ENCODE peak calls at places on chromosomes 4 and X, in five cellular contexts. G is IMR-90, N is A549, L is SK-N-SH, T is GM12878. I is an unnamed sample.

GRCh38 chrX:123830309-123830708 is 29.5 kb upstream of the XIAP start:
- DNase-seq in G (no peak), N (peak), L (no peak), T (peak), I (no peak)

GRCh38 chr4:180057198-180057821 is 2185.9 kb upstream of the TENM3 start:
- DNase-seq in G (no peak), N (peak), L (peak), T (no peak), I (no peak)

GRCh38 chr4:36734296-36734695 is 452.9 kb downstream of the DTHD1 start:
- DNase-seq in G (no peak), N (no peak), L (no peak), T (no peak), I (no peak)

GRCh38 chr4:122898370-122899150 is 23.8 kb downstream of the NUDT6 start:
- DNase-seq in G (peak), N (peak), L (no peak), T (no peak), I (no peak)

GRCh38 chr4:47533689-47534347 is 48.7 kb downstream of the ATP10D start:
- DNase-seq in G (peak), N (no peak), L (no peak), T (no peak), I (no peak)

GRCh38 chr4:114208747-114209146 is 229.3 kb upstream of the ARSJ start:
- DNase-seq in G (peak), N (peak), L (no peak), T (no peak), I (no peak)

GRCh38 chrX:95058815-95059214 is 1384.8 kb downstream of the FAM133A start:
- DNase-seq in G (peak), N (peak), L (no peak), T (no peak), I (no peak)

GRCh38 chrX:153968754-153969124 is 2.9 kb downstream of the HCFC1 start:
- DNase-seq in G (no peak), N (no peak), L (no peak), T (no peak), I (no peak)

GRCh38 chrX:39931554-39932282 is 166.0 kb downstream of the BCOR start:
- DNase-seq in G (no peak), N (no peak), L (no peak), T (no peak), I (no peak)

GRCh38 chrX:70013483-70014222 is 36.1 kb downstream of the AWAT2 start:
- DNase-seq in G (no peak), N (no peak), L (no peak), T (no peak), I (no peak)

GRCh38 chr4:2927696-2928075 is 35.5 kb downstream of the NOP14 start:
- DNase-seq in G (no peak), N (no peak), L (no peak), T (no peak), I (no peak)

GRCh38 chr4:99202536-99202935 is 16.5 kb downstream of the ADH6 start:
- DNase-seq in G (peak), N (no peak), L (no peak), T (no peak), I (no peak)

GRCh38 chrX:81377329-81377728 is 175.4 kb downstream of the SH3BGRL start:
- DNase-seq in G (peak), N (peak), L (peak), T (no peak), I (peak)

GRCh38 chr4:35151816-35152572 is 1092.3 kb downstream of the ARAP2 start:
- DNase-seq in G (no peak), N (peak), L (peak), T (no peak), I (peak)

GRCh38 chr4:43132010-43132582 is 239.6 kb downstream of the GRXCR1 start:
- DNase-seq in G (peak), N (peak), L (peak), T (peak), I (peak)

GRCh38 chrX:96883608-96884007 is at the start of gene RPA4:
- DNase-seq in G (no peak), N (no peak), L (no peak), T (no peak), I (no peak)

GRCh38 chr4:83074086-83074704 is 39.2 kb downstream of the COPS4 start:
- DNase-seq in G (peak), N (peak), L (peak), T (peak), I (peak)

GRCh38 chr4:118224239-118224829 is 128.5 kb downstream of the PRSS12 start:
- DNase-seq in G (peak), N (peak), L (peak), T (no peak), I (peak)

GRCh38 chr4:10031663-10032590 is 10.6 kb upstream of the SLC2A9 start:
- DNase-seq in G (no peak), N (no peak), L (no peak), T (no peak), I (no peak)

GRCh38 chrX:125293792-125294780 is 25.6 kb upstream of the TEX13C start:
- DNase-seq in G (no peak), N (peak), L (no peak), T (no peak), I (no peak)
- TF ChIP-seq RCOR1 in G (no peak), N (no peak), L (no peak), T (no peak), I (no peak)

GRCh38 chr4:176981551-176981950 is 188.8 kb upstream of the VEGFC start:
- DNase-seq in G (peak), N (no peak), L (no peak), T (no peak), I (no peak)
- TF ChIP-seq RCOR1 in G (no peak), N (no peak), L (no peak), T (no peak), I (no peak)

GRCh38 chr4:87032884-87033533 is 98.2 kb downstream of the AFF1 start:
- DNase-seq in G (peak), N (no peak), L (no peak), T (no peak), I (no peak)
- TF ChIP-seq RCOR1 in G (no peak), N (no peak), L (no peak), T (no peak), I (no peak)

GRCh38 chrX:7028246-7028645 is 119.3 kb upstream of the STS start:
- DNase-seq in G (peak), N (no peak), L (no peak), T (no peak), I (no peak)
- TF ChIP-seq RCOR1 in G (no peak), N (no peak), L (no peak), T (no peak), I (no peak)

DNA sequence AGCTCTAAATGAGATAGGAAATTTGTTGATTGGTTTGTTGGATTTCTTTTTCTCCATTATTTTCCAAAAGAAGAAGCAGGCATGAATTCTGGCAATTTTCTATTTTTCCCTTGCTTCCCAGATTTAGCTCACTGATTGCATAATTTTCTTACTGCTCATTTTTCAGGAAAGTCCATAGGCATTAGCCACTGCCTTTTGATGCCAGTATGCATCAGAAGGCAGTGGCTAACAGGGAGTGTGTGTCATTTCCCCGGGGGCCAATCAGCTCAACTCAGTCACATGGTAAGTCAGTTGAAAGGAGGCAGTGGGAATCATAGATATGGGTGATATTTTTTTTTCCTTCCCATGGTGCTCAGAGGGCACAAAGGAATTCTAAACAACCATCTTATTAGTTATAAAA is 156.7 kb downstream of the TRIML1 start:
- DNase-seq in G (peak), N (no peak), L (no peak), T (no peak), I (no peak)
- TF ChIP-seq RCOR1 in G (no peak), N (no peak), L (no peak), T (no peak), I (no peak)

GRCh38 chrX:5113128-5113527 is 1115.5 kb downstream of the NLGN4X start:
- DNase-seq in G (no peak), N (peak), L (no peak), T (no peak), I (peak)
- TF ChIP-seq RCOR1 in G (no peak), N (no peak), L (no peak), T (no peak), I (no peak)

GRCh38 chrX:149717803-149718202 is 5.9 kb downstream of the MAGEA11 start:
- DNase-seq in G (no peak), N (no peak), L (no peak), T (no peak), I (no peak)
- TF ChIP-seq RCOR1 in G (no peak), N (no peak), L (no peak), T (no peak), I (no peak)

GRCh38 chr4:160835789-160836188 is 1328.0 kb downstream of the FSTL5 start:
- DNase-seq in G (no peak), N (peak), L (no peak), T (no peak), I (no peak)
- TF ChIP-seq RCOR1 in G (no peak), N (no peak), L (no peak), T (no peak), I (no peak)

GRCh38 chr4:78666830-78667258 is 109.3 kb upstream of the BMP2K start:
- DNase-seq in G (no peak), N (no peak), L (no peak), T (no peak), I (no peak)
- TF ChIP-seq RCOR1 in G (no peak), N (no peak), L (no peak), T (no peak), I (no peak)